ENCODE peak calls at places on chromosomes 13 and 19, in seven cellular contexts. G, E, H, B, S, I and C are unnamed samples.
A peak's percentile ranks its signal among the peaks of the same experiment; 100 is the strongest.

GRCh38 chr19:23283925-23284324 is 33.7 kb upstream of the ZNF724 start:
- DNase-seq in S (no peak), E (peak; percentile 33), H (no peak), B (no peak), I (peak; percentile 88), G (peak; percentile 29), C (peak; percentile 85)

GRCh38 chr13:113084094-113084942 is 21.3 kb upstream of the F7 start:
- DNase-seq in H (no peak), I (peak; percentile 47), S (no peak), B (no peak), G (peak; percentile 13), E (no peak), C (no peak)

GRCh38 chr13:101572456-101572855 is 120.0 kb downstream of the ITGBL1 start:
- DNase-seq in E (no peak), S (no peak), I (no peak), H (no peak), G (no peak), B (no peak), C (no peak)

GRCh38 chr13:28027070-28027469 is 38.6 kb upstream of the URAD start:
- DNase-seq in I (no peak), H (no peak), E (no peak), S (no peak), B (no peak), G (no peak), C (no peak)

GRCh38 chr13:30577381-30577780 is 40.3 kb upstream of the USPL1 start:
- DNase-seq in B (no peak), S (no peak), E (no peak), I (no peak), H (peak; percentile 98), G (no peak), C (peak; percentile 36)

GRCh38 chr19:39524495-39524894 is 8.2 kb downstream of the EID2B start:
- DNase-seq in E (no peak), H (no peak), G (no peak), B (no peak), I (no peak), S (no peak), C (no peak)

GRCh38 chr13:28402057-28402381 is 92.9 kb downstream of the FLT1 start:
- DNase-seq in G (no peak), B (no peak), H (no peak), E (no peak), I (no peak), S (no peak), C (no peak)

GRCh38 chr13:43934273-43934672 is 54.6 kb downstream of the LACC1 start:
- DNase-seq in I (no peak), B (no peak), S (no peak), G (no peak), H (peak; percentile 30), E (no peak), C (no peak)

GRCh38 chr13:36872621-36873020 is 47.4 kb downstream of the SMAD9 start:
- DNase-seq in G (peak; percentile 19), S (no peak), H (no peak), E (no peak), I (peak; percentile 22), B (no peak), C (no peak)

GRCh38 chr13:111325146-111325890 is 4.9 kb downstream of the TEX29 start:
- DNase-seq in H (no peak), I (no peak), G (no peak), S (no peak), B (no peak), E (no peak), C (no peak)

GRCh38 chr19:11404588-11405258 is 14.4 kb downstream of the RGL3 start:
- DNase-seq in B (no peak), S (no peak), I (no peak), G (no peak), E (no peak), H (no peak), C (no peak)

GRCh38 chr13:26946675-26947342 is 186.2 kb upstream of the GPR12 start:
- DNase-seq in E (no peak), B (no peak), I (peak; percentile 74), S (peak; percentile 29), G (no peak), H (peak; percentile 29), C (peak; percentile 69)

GRCh38 chr19:54470991-54471782 is 1.9 kb downstream of the CDC42EP5 start:
- DNase-seq in B (peak; percentile 42), E (peak; percentile 56), G (peak; percentile 55), S (no peak), H (no peak), I (peak; percentile 69), C (no peak)

GRCh38 chr13:23350009-23350408 is 83.5 kb downstream of the SACS start:
- DNase-seq in I (no peak), B (no peak), S (no peak), H (no peak), E (no peak), G (no peak), C (no peak)

GRCh38 chr13:107883561-107884175 is 331.7 kb downstream of the LIG4 start:
- DNase-seq in G (no peak), S (no peak), B (no peak), I (no peak), E (no peak), H (peak; percentile 76), C (no peak)

GRCh38 chr19:10137751-10138682 is 18.3 kb upstream of the EIF3G start:
- DNase-seq in S (no peak), E (no peak), H (no peak), B (no peak), G (no peak), I (no peak), C (no peak)

GRCh38 chr13:44303681-44304432 is 69.8 kb upstream of the SERP2 start:
- DNase-seq in B (no peak), G (peak; percentile 78), I (no peak), S (no peak), E (peak; percentile 83), H (no peak), C (no peak)

DNA sequence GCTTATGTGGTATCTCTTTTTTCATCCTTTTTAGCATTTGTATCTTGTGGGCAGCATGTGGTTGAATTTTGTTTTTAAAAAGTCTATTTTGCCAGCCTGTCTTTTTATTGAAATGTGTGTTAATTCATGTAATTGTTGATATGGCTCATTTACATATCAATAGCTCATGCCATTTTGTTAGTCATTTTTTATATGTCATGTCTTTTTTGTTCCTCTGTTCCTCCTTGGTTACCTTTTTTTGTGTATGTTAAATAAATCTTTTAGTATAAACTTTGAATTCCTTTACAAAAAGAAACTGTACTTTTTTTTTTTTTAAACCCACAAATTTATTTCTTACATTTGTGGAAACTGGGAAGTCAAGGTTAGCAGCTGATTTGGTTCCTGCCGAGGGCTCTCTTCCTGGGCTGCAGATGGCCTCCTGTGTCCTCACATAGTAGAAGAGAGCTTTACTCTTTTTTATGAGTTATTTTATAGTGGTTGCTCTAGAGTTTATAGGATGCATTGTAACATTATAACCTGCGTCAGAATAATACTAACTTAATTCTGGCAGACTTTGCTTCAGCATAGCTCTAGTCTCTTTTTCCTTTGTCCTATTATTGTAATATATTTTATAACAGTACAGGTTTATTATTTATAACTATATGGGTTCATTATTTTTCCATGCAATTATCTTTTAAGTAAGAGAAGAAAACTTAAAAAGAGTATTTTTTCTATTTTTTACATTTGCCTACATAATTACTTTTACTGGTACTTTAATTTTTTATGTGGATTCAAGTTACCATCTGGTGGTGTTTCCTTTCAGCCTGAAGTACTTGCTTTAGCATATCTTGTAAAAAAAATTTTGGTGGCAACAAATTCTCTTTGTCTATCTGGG is 86.3 kb downstream of the URI1 start:
- DNase-seq in H (no peak), B (no peak), I (no peak), S (no peak), G (no peak), E (no peak), C (no peak)
- H3K27ac ChIP-seq in H (no peak overlapping the region), B (no peak overlapping the region), I (no peak overlapping the region), S (no peak overlapping the region), G (no peak overlapping the region), E (no peak overlapping the region), C (no peak overlapping the region)

DNA sequence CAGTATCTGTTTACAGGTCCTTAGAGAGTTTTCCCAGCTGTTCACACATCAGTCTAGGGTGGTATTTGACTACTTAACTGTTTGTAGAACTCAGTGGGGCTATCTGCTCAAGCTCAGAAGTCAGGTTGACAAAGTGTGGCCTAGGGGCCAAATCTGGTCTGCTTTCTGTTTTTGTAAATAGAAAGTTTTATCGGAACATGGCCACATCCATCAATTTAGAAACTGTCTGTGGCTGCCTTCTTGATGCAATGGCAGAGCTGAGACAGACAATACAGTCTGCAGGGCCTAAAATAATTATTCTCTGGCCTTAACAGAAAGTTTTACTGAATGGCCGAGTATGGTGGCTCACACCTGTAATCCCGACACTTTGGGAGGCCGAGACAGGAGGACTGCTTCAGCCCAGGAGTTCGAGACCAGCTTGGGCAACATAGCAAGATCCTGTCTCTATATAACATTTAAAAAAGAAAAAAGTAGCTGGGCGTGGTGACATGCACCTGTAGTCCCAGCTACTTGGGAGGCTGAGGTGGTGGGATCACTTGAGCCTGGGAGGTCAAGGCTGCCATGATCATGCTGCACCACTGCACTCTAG is 2.4 kb downstream of the SMG9 start:
- DNase-seq in I (no peak), H (no peak), G (no peak), B (no peak), E (no peak), S (no peak), C (no peak)
- H3K27ac ChIP-seq in I (no peak overlapping the region), H (peak overlapping the region; percentile 19), G (no peak overlapping the region), B (no peak overlapping the region), E (peak overlapping the region; percentile 9), S (no peak overlapping the region), C (no peak overlapping the region)

DNA sequence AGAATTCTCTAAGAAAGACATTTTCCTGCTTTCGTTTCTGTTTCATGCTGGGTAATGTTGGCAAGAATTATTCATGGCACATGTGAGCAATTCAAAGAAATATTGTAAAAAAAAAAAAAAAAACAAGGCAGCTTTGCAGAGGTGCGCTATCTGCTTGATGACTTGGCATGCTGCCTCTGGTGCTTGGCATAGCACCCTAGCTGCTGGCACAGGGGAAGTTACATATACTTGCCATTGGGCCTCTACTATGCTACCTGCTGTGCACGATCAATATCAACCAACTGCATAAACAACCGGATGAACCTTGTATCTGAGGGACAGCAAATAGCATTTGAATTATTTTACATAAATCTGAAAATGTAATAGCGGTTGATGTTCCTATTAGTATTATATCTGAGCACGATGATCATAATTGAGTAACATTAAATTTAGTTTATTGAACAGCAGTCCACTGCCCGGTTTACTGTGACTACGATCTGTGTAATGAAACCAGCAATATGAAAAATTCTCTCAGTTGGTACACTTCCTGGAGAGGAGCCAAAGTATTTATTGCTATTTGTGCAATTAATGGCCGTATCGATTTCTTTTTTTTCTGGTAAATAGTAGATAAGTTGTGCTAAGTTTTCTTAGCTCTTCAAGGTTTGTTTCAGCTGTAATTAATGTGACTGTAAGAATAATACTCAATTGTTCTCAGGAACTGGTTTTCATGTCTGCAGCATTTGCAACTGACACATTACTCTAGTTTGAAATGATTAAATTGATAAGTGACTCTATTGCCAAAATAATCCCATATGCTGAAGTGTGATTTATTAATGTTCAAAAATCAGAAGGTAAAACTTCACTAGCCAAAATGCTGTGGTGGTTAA is 717.3 kb downstream of the DACH1 start:
- DNase-seq in I (no peak), E (no peak), B (no peak), S (no peak), H (no peak), G (no peak), C (no peak)
- H3K27ac ChIP-seq in I (no peak overlapping the region), E (no peak overlapping the region), B (no peak overlapping the region), S (no peak overlapping the region), H (no peak overlapping the region), G (no peak overlapping the region), C (no peak overlapping the region)

DNA sequence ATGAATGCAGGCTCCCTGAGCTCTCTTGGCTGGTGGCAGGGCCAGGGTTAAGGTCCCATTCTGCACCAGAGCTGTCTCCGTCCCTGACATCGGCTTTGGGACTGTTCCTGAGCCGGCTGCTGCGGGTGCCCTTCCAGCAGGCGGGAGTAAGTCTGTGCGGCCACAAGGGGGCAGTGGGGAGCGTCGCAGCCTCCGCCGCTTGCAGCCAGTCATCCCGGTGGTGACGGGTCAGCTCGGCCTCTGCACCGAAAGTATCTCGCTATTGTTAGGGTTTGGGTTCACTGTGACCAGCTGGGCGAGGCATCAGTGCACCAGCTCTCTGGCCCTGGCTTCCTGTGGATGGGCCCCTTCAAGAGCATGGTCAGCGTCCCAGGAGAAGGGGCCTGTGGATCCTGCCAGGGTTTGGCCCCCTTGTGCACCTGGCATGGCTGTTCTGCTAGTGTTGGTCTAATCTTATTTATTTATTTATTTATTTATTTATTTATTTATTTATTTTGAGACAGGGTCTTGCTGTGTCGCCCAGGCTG is 15.1 kb downstream of the NDUFB7 start:
- DNase-seq in H (peak; percentile 76), S (peak; percentile 72), G (peak; percentile 84), B (peak; percentile 28), E (peak; percentile 75), I (peak; percentile 93), C (peak; percentile 88)
- H3K27ac ChIP-seq in H (peak overlapping the region; percentile 57), S (no peak overlapping the region), G (no peak overlapping the region), B (no peak overlapping the region), E (peak overlapping the region; percentile 6), I (peak overlapping the region; percentile 72), C (no peak overlapping the region)